ENCODE peak calls at places on chromosomes 3 and 15, in seven cellular contexts. K is vagina, I is HepG2, Z is HCT116, E is breast epithelium, S is upper lobe of left lung, F is endothelial cell of umbilical vein. Y is an unnamed sample. For H3K9me3, the result is how much of the 10 kb centered on the place peaks cover.

GRCh38 chr3:7144696-7145308 is 283.9 kb downstream of the GRM7 start:
- DNase-seq in K (no peak), I (peak), Z (peak), E (no peak), S (no peak), F (peak), Y (no peak)

GRCh38 chr3:126267169-126267975 is 87.0 kb upstream of the ALDH1L1 start:
- DNase-seq in K (no peak), I (peak), Z (peak), E (peak), S (peak), F (peak), Y (peak)

GRCh38 chr15:63264685-63265302 is 12.6 kb upstream of the APH1B start:
- DNase-seq in K (no peak), I (peak), Z (no peak), E (no peak), S (no peak), F (no peak), Y (no peak)

GRCh38 chr15:101501703-101502373 is 12.3 kb upstream of the PCSK6 start:
- DNase-seq in K (peak), I (peak), Z (peak), E (peak), S (peak), F (peak), Y (peak)

GRCh38 chr3:16697437-16698258 is 92.4 kb upstream of the DAZL start:
- DNase-seq in K (no peak), I (no peak), Z (no peak), E (no peak), S (no peak), F (no peak), Y (no peak)

GRCh38 chr15:51649659-51650521 is 27.3 kb upstream of the DMXL2 start:
- DNase-seq in K (no peak), I (peak), Z (peak), E (no peak), S (no peak), F (peak), Y (no peak)

GRCh38 chr3:143510601-143511000 is 337.7 kb downstream of the SLC9A9 start:
- DNase-seq in K (no peak), I (no peak), Z (no peak), E (no peak), S (no peak), F (no peak), Y (no peak)

GRCh38 chr15:48285329-48286214 is 45.7 kb upstream of the DUT start:
- DNase-seq in K (no peak), I (peak), Z (peak), E (peak), S (peak), F (peak), Y (peak)

GRCh38 chr15:31268911-31269784 is 57.5 kb upstream of the KLF13 start:
- DNase-seq in K (peak), I (no peak), Z (no peak), E (no peak), S (peak), F (no peak), Y (peak)

GRCh38 chr15:99580061-99580460 is 14.3 kb downstream of the MEF2A start:
- DNase-seq in K (no peak), I (no peak), Z (no peak), E (no peak), S (no peak), F (no peak), Y (no peak)

GRCh38 chr3:136351351-136351750 is 101.2 kb downstream of the PCCB start:
- DNase-seq in K (no peak), I (no peak), Z (no peak), E (no peak), S (no peak), F (no peak), Y (no peak)

GRCh38 chr3:94036909-94037507 is 8.6 kb upstream of the STX19 start:
- DNase-seq in K (no peak), I (peak), Z (peak), E (no peak), S (no peak), F (peak), Y (no peak)

GRCh38 chr3:197711973-197712707 is 24.6 kb downstream of the RUBCN start:
- DNase-seq in K (no peak), I (peak), Z (peak), E (peak), S (peak), F (peak), Y (peak)

GRCh38 chr3:118412503-118412902 is 622.1 kb downstream of the IGSF11 start:
- DNase-seq in K (no peak), I (no peak), Z (no peak), E (no peak), S (no peak), F (no peak), Y (no peak)

GRCh38 chr15:88658972-88659931 is 20.4 kb downstream of the ISG20 start:
- DNase-seq in K (peak), I (no peak), Z (peak), E (peak), S (no peak), F (peak), Y (peak)

GRCh38 chr3:76547674-76548073 is 492.2 kb upstream of the ROBO2 start:
- DNase-seq in K (no peak), I (no peak), Z (no peak), E (no peak), S (no peak), F (no peak), Y (no peak)

GRCh38 chr3:101780661-101781060 is 1.6 kb downstream of the NXPE3 start:
- DNase-seq in K (no peak), I (peak), Z (no peak), E (no peak), S (peak), F (peak), Y (no peak)

GRCh38 chr3:156323466-156323865 is 203.1 kb downstream of the KCNAB1 start:
- DNase-seq in K (no peak), I (no peak), Z (no peak), E (no peak), S (no peak), F (no peak), Y (no peak)

GRCh38 chr15:101255615-101256350 is 3.9 kb upstream of the CHSY1 start:
- DNase-seq in K (no peak), I (peak), Z (no peak), E (no peak), S (no peak), F (peak), Y (no peak)

GRCh38 chr3:20890124-20890523 is 704.1 kb upstream of the SGO1 start:
- DNase-seq in K (no peak), I (no peak), Z (no peak), E (no peak), S (no peak), F (no peak), Y (no peak)

GRCh38 chr15:71788646-71789579 is 21.4 kb upstream of the NR2E3 start:
- DNase-seq in K (no peak), I (no peak), Z (no peak), E (no peak), S (no peak), F (peak), Y (peak)

GRCh38 chr3:184659797-184660301 is 52.0 kb downstream of the MAGEF1 start:
- DNase-seq in K (no peak), I (peak), Z (no peak), E (no peak), S (no peak), F (no peak), Y (no peak)

DNA sequence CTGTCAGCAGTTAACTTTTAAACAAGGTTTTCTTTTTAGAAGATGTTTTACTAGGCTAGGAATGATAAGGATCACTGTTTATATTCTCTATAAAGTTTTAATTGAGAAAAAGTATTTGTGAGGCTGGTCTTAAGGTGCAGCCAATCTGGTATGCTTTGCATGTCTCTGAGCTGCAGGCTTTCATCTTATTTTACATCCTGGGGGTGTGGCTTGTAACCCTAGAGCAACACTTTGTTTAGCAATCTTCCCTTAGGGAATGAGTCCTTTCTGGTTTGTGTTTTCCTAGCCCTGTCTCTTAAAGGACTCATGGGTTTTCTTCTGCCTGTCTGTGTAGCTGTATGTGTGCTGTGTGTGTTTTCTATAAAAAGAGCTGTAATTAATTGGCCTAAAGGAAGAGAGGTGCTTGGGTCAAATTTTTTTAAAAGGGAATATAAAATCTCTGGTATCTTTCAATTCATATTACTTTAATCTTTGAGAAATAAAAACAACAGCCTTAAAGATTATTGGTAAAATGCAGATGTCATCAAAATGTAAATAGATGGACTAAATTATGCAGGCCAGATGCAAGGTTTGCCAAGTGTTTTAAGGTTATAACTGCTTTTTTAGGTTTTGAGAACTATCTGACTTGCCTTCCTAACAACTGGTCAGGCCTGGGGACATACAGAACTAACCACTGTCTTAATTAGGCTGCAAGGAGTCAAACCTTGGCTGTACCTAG is 20.2 kb upstream of the OR5H1 start:
- DNase-seq in K (no peak), I (no peak), Z (no peak), E (no peak), S (no peak), F (no peak), Y (no peak)
- H3K9me3 ChIP-seq in K (under half), I (under half), Z (under half), E (under half), S (under half), F (under half), Y (half or more)

GRCh38 chr3:127761101-127761802 is 61.1 kb downstream of the MGLL start:
- DNase-seq in K (no peak), I (no peak), Z (no peak), E (no peak), S (peak), F (no peak), Y (no peak)
- TF ChIP-seq POLR2AphosphoS5 in K (no peak), I (no peak), Z (no peak), E (no peak), S (peak), F (no peak), Y (no peak)

GRCh38 chr15:56150204-56150603 is 93.5 kb downstream of the RFX7 start:
- DNase-seq in K (no peak), I (no peak), Z (no peak), E (no peak), S (no peak), F (no peak), Y (no peak)
- H3K9me3 ChIP-seq in K (under half), I (under half), Z (under half), E (under half), S (under half), F (under half), Y (under half)

GRCh38 chr3:4522962-4523361 is 29.8 kb downstream of the ITPR1 start:
- DNase-seq in K (no peak), I (no peak), Z (no peak), E (no peak), S (no peak), F (no peak), Y (no peak)

GRCh38 chr3:4525555-4526238 is 32.5 kb downstream of the ITPR1 start:
- DNase-seq in K (no peak), I (no peak), Z (no peak), E (no peak), S (no peak), F (no peak), Y (no peak)

GRCh38 chr3:4524423-4524769 is 31.2 kb downstream of the ITPR1 start:
- DNase-seq in K (no peak), I (peak), Z (no peak), E (no peak), S (no peak), F (peak), Y (peak)

GRCh38 chr3:4520013-4520881 is 27.1 kb downstream of the ITPR1 start:
- DNase-seq in K (no peak), I (no peak), Z (no peak), E (no peak), S (no peak), F (no peak), Y (no peak)

GRCh38 chr3:4523710-4524422 is 30.7 kb downstream of the ITPR1 start:
- DNase-seq in K (no peak), I (no peak), Z (no peak), E (no peak), S (no peak), F (no peak), Y (no peak)
- TF ChIP-seq POLR2AphosphoS5 in K (no peak), I (no peak), Z (no peak), E (no peak), S (no peak), F (no peak), Y (no peak)

DNA sequence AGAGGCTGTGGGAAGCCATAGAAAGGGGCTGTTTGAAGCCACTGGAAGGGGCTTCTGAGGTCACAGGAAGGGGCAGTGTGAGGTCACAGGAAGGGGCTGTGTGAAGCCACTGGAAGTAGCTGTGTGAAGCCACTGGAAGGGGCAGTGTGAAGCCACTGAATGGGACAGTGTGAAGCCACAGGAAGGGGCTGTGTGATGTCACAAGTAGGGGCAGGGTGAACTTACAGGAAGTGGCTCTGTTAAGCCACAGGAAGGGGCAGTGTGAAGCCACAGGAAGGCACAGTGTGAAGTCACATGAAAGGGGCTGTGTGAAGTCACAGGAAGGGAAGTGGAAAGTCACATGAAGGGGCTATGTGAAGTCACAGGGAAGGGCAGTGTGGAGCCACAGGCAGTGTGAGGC is 33.1 kb downstream of the GASK1A start:
- DNase-seq in K (no peak), I (no peak), Z (no peak), E (no peak), S (no peak), F (no peak), Y (no peak)
- H3K9me3 ChIP-seq in K (under half), I (half or more), Z (under half), E (under half), S (under half), F (under half), Y (under half)

GRCh38 chr3:139297588-139298311 is 46.1 kb upstream of the MRPS22 start:
- DNase-seq in K (no peak), I (no peak), Z (no peak), E (no peak), S (no peak), F (no peak), Y (no peak)
- TF ChIP-seq POLR2AphosphoS5 in K (no peak), I (no peak), Z (no peak), E (no peak), S (no peak), F (no peak), Y (no peak)

DNA sequence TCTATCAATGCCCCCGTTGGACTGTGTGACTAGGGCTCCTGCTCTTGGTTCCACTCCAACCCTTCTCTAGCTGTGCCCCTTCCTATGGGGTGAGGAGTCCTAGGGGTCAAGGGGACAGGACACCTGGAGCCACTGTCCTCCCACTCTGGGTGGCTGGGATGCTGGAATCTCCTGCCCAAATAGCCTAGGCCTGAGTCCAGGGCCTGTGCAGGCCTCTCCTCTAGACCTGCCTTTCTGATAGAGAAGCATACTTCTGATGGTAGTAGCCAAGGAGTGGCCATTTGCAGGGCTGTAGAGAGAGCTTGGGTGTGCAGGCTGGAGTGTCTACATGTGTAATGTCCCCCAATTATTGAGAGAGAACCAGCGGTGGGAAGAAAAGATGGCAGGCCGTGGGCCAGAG is 54.2 kb downstream of the ITGA11 start:
- DNase-seq in K (peak), I (no peak), Z (no peak), E (no peak), S (no peak), F (no peak), Y (peak)
- H3K9me3 ChIP-seq in K (under half), I (under half), Z (under half), E (under half), S (under half), F (under half), Y (under half)

DNA sequence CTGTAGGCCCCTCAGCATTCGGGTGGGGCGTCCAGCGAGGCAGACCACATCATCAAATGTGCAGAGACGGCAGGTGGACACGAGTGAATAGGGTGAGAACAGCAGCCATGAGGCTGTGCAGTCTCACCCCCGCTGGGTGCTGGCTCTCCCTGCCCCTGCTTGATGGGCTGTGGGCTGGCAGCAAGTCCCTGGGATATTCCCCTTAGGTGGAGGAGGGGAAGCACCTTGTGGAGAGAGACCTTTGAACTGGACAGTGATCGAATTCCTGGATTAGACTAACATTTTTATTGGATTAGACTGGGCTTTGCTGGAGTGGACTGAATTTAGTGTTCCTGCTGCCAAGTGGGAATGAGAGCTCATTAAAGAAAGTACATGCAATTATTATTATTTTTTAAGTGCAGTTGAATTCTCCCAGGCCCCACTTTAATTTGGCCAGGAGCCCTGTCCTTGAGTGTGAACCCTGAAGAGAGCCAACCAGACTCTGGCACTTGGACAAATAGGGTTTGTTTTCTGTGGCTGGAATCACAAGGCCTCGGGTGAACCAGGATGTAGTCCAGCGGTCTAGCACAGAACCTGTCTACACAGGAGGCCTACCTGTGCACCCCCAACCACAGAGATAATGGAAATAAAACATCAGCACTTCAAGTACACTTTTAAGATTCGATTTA is 193.1 kb downstream of the ABHD5 start:
- DNase-seq in K (peak), I (no peak), Z (no peak), E (peak), S (peak), F (no peak), Y (peak)
- TF ChIP-seq POLR2AphosphoS5 in K (no peak), I (no peak), Z (no peak), E (no peak), S (no peak), F (no peak), Y (no peak)